ENCODE peak calls at places on chromosomes 13 and 19, in ten cellular contexts. F is amniotic stem cell; R is mucosa of gallbladder; K is left ventricle myocardium superior; X is Caco-2; W is NCI-H187; M is activated CD4-positive, alpha-beta T cell treated with anti-CD3 and anti-CD28 coated beads, Interleukin-2, amount 50 U/mL, for 1 hour; Y is NCI-H1436; Z is sigmoid colon; G is glutamatergic neuron. A is an unnamed sample.

GRCh38 chr19:45331411-45331810 is 8.7 kb upstream of the CKM start:
- DNase-seq in K (no peak), W (no peak), R (no peak), G (no peak), X (no peak), F (no peak), Z (no peak), M (no peak), Y (peak; percentile 72), A (no peak)

GRCh38 chr13:102907016-102907756 is 61.4 kb downstream of the ERCC5 start:
- DNase-seq in K (no peak), F (no peak), G (no peak), W (no peak), Y (no peak), M (no peak), Z (no peak), R (no peak), X (no peak), A (no peak)

GRCh38 chr19:12543855-12544254 is 7.4 kb downstream of the ZNF564 start:
- DNase-seq in Z (no peak), G (no peak), W (no peak), K (no peak), R (no peak), M (no peak), X (no peak), F (no peak), Y (no peak), A (no peak)

GRCh38 chr19:56508282-56508778 is 675 bp downstream of the ZNF471 start:
- DNase-seq in W (no peak), R (no peak), F (no peak), Y (no peak), Z (no peak), X (no peak), G (no peak), K (no peak), M (no peak), A (peak; percentile 14)

GRCh38 chr13:95643009-95643408 is 1.5 kb downstream of the DZIP1 start:
- DNase-seq in Y (no peak), K (no peak), R (no peak), F (no peak), M (no peak), W (no peak), Z (no peak), X (no peak), G (peak; percentile 24), A (no peak)

GRCh38 chr19:39506944-39507714 is 7.8 kb upstream of the SELENOV start:
- DNase-seq in R (no peak), M (peak; percentile 25), X (peak; percentile 81), W (peak; percentile 56), G (peak; percentile 86), Z (no peak), F (no peak), Y (no peak), K (peak; percentile 57), A (no peak)

GRCh38 chr13:28470286-28470685 is 24.6 kb downstream of the FLT1 start:
- DNase-seq in W (no peak), F (no peak), G (no peak), R (no peak), M (no peak), X (no peak), Z (no peak), Y (no peak), K (no peak), A (no peak)

GRCh38 chr13:45362939-45363338 is 22.0 kb upstream of the TPT1 start:
- DNase-seq in W (no peak), Z (no peak), F (no peak), G (no peak), X (peak; percentile 30), R (no peak), M (no peak), K (no peak), Y (no peak), A (no peak)

GRCh38 chr19:30450101-30450500 is 77.9 kb downstream of the ZNF536 start:
- DNase-seq in K (peak; percentile 47), Z (peak; percentile 79), F (no peak), Y (peak; percentile 51), W (no peak), M (no peak), X (no peak), R (peak; percentile 11), G (peak; percentile 35), A (no peak)

GRCh38 chr19:47351545-47351944 is 2.4 kb downstream of the DHX34 start:
- DNase-seq in G (no peak), Y (peak; percentile 5), F (no peak), Z (no peak), R (no peak), X (no peak), W (no peak), M (no peak), K (no peak), A (no peak)

GRCh38 chr13:35782793-35783192 is 306.3 kb upstream of the MAB21L1 start:
- DNase-seq in Z (no peak), F (no peak), Y (no peak), M (no peak), W (no peak), G (no peak), X (no peak), R (no peak), K (no peak), A (no peak)

GRCh38 chr19:41991025-41991424 is 3.0 kb downstream of the ATP1A3 start:
- DNase-seq in F (no peak), G (no peak), Z (no peak), M (no peak), R (no peak), X (no peak), W (no peak), Y (no peak), K (peak; percentile 89), A (no peak)

GRCh38 chr19:36213793-36214387 is 575 bp downstream of the ZNF565 start:
- DNase-seq in Z (no peak), G (no peak), X (no peak), Y (no peak), F (no peak), R (no peak), W (no peak), M (no peak), K (no peak), A (no peak)

GRCh38 chr13:45231722-45232121 is 30.9 kb upstream of the KCTD4 start:
- DNase-seq in K (no peak), F (no peak), Y (no peak), X (no peak), R (no peak), M (no peak), W (no peak), Z (no peak), G (no peak), A (no peak)

GRCh38 chr19:56134655-56134922 is 6.5 kb upstream of the ZNF444 start:
- DNase-seq in Y (no peak), Z (no peak), W (no peak), X (no peak), K (no peak), M (no peak), G (no peak), R (no peak), F (no peak), A (no peak)

GRCh38 chr13:21668665-21669599 is 1.9 kb upstream of the FGF9 start:
- DNase-seq in X (no peak), M (peak; percentile 32), Y (peak; percentile 14), F (no peak), Z (peak; percentile 73), G (peak; percentile 56), W (peak; percentile 36), R (no peak), K (peak; percentile 39), A (peak; percentile 15)

GRCh38 chr19:19997656-19998268 is 41.5 kb downstream of the ZNF682 start:
- DNase-seq in R (peak; percentile 10), Z (no peak), W (no peak), M (peak; percentile 39), K (peak; percentile 43), G (peak; percentile 58), F (no peak), Y (no peak), X (peak; percentile 4), A (peak; percentile 79)

GRCh38 chr13:51122868-51123267 is 11.8 kb upstream of the C13orf42 start:
- DNase-seq in F (no peak), M (no peak), G (no peak), W (no peak), K (no peak), Z (no peak), Y (no peak), X (peak; percentile 86), R (no peak), A (no peak)

GRCh38 chr19:38049105-38049649 is 142.2 kb downstream of the SIPA1L3 start:
- DNase-seq in F (no peak), M (peak; percentile 41), G (no peak), W (no peak), Y (no peak), K (no peak), X (no peak), R (no peak), Z (no peak), A (no peak)

GRCh38 chr13:20525601-20526544 is at the start of gene CRYL1:
- DNase-seq in Z (peak; percentile 88), W (no peak), F (peak; percentile 35), G (peak; percentile 47), X (peak; percentile 68), Y (no peak), M (peak; percentile 69), K (peak; percentile 92), R (peak; percentile 77), A (peak; percentile 77)

GRCh38 chr13:100523437-100523836 is 65.2 kb downstream of the GGACT start:
- DNase-seq in Y (no peak), Z (no peak), K (no peak), M (no peak), R (no peak), X (no peak), F (no peak), G (no peak), W (no peak), A (no peak)

GRCh38 chr13:44407379-44407778 is 33.8 kb downstream of the SERP2 start:
- DNase-seq in G (no peak), Z (no peak), M (no peak), K (no peak), W (no peak), Y (no peak), X (no peak), R (no peak), F (no peak), A (no peak)

GRCh38 chr13:110280996-110281688 is 25.8 kb downstream of the COL4A1 start:
- DNase-seq in X (no peak), R (no peak), Z (peak; percentile 90), Y (no peak), K (peak; percentile 74), F (no peak), G (no peak), W (no peak), M (no peak), A (no peak)

GRCh38 chr19:20482721-20483120 is 82.9 kb downstream of the ZNF737 start:
- DNase-seq in M (peak; percentile 2), Z (no peak), K (no peak), R (no peak), X (no peak), F (no peak), G (no peak), Y (no peak), W (no peak), A (no peak)

GRCh38 chr13:46057251-46058015 is 4.9 kb upstream of the ZC3H13 start:
- DNase-seq in F (no peak), M (no peak), X (no peak), Y (no peak), G (no peak), K (no peak), W (no peak), R (no peak), Z (no peak), A (no peak)

GRCh38 chr19:42024622-42025111 is 30.6 kb upstream of the ATP1A3 start:
- DNase-seq in K (peak; percentile 85), Y (no peak), Z (peak; percentile 77), W (no peak), F (no peak), M (no peak), G (no peak), X (no peak), R (peak; percentile 67), A (peak; percentile 19)

GRCh38 chr13:61727714-61728275 is 312.1 kb upstream of the PCDH20 start:
- DNase-seq in K (no peak), M (no peak), W (no peak), X (no peak), Y (no peak), R (no peak), F (no peak), Z (no peak), G (no peak), A (no peak)

GRCh38 chr19:50633359-50633758 is 6.3 kb downstream of the SYT3 start:
- DNase-seq in X (no peak), Z (no peak), Y (no peak), M (no peak), K (no peak), F (no peak), G (no peak), R (no peak), W (no peak), A (no peak)